ENCODE peak calls at places on chromosome 14, in ten cellular contexts. J is cardiac muscle cell, I is uterus, Y is left lung, N is gastrocnemius medialis, M is mesothelial cell of epicardium, U is fibroblast of lung, C is PC-9, A is GM10248, Z is GM06990. G is an unnamed sample.
A peak's percentile ranks its signal among the peaks of the same experiment; 100 is the strongest.

GRCh38 chr14:105028251-105028927 is 7.5 kb upstream of the CDCA4 start:
- DNase-seq in J (no peak), I (no peak), Y (no peak), N (no peak), M (no peak), U (peak; percentile 60), C (no peak), A (peak; percentile 5), Z (no peak), G (no peak)

GRCh38 chr14:77589099-77589498 is 27.3 kb downstream of the SPTLC2 start:
- DNase-seq in J (no peak), I (no peak), Y (no peak), N (no peak), M (no peak), U (no peak), C (no peak), A (no peak), Z (no peak), G (no peak)

GRCh38 chr14:56224179-56224578 is 106.0 kb downstream of the PELI2 start:
- DNase-seq in J (no peak), I (no peak), Y (no peak), N (no peak), M (no peak), U (no peak), C (no peak), A (no peak), Z (no peak), G (no peak)

GRCh38 chr14:28952161-28952560 is 185.6 kb downstream of the FOXG1 start:
- DNase-seq in J (no peak), I (no peak), Y (no peak), N (no peak), M (no peak), U (no peak), C (no peak), A (no peak), Z (no peak), G (no peak)

GRCh38 chr14:74502236-74503019 is 8.9 kb downstream of the ISCA2 start:
- DNase-seq in J (peak; percentile 58), I (no peak), Y (no peak), N (no peak), M (no peak), U (peak; percentile 39), C (peak; percentile 47), A (peak; percentile 59), Z (no peak), G (no peak)

GRCh38 chr14:55610717-55611370 is 30.8 kb downstream of the KTN1 start:
- DNase-seq in J (no peak), I (no peak), Y (no peak), N (peak; percentile 39), M (no peak), U (no peak), C (no peak), A (no peak), Z (no peak), G (no peak)

GRCh38 chr14:106679776-106680175 is 1153.4 kb downstream of the TMEM121 start:
- DNase-seq in J (no peak), I (no peak), Y (no peak), N (no peak), M (no peak), U (no peak), C (no peak), A (no peak), Z (no peak), G (no peak)

GRCh38 chr14:61601923-61602732 is 93.2 kb upstream of the HIF1A start:
- DNase-seq in J (no peak), I (no peak), Y (no peak), N (no peak), M (no peak), U (no peak), C (no peak), A (no peak), Z (no peak), G (no peak)

GRCh38 chr14:49975286-49975685 is 82.4 kb downstream of the ARF6 start:
- DNase-seq in J (peak; percentile 86), I (no peak), Y (no peak), N (no peak), M (no peak), U (peak; percentile 97), C (peak; percentile 47), A (no peak), Z (no peak), G (no peak)

GRCh38 chr14:32201816-32202467 is at the start of gene RNU6-7:
- DNase-seq in J (peak; percentile 28), I (peak; percentile 57), Y (no peak), N (peak; percentile 64), M (no peak), U (peak; percentile 32), C (no peak), A (no peak), Z (peak; percentile 44), G (no peak)

GRCh38 chr14:78946949-78947348 is 776.8 kb downstream of the NRXN3 start:
- DNase-seq in J (no peak), I (no peak), Y (no peak), N (no peak), M (no peak), U (no peak), C (no peak), A (no peak), Z (no peak), G (no peak)

DNA sequence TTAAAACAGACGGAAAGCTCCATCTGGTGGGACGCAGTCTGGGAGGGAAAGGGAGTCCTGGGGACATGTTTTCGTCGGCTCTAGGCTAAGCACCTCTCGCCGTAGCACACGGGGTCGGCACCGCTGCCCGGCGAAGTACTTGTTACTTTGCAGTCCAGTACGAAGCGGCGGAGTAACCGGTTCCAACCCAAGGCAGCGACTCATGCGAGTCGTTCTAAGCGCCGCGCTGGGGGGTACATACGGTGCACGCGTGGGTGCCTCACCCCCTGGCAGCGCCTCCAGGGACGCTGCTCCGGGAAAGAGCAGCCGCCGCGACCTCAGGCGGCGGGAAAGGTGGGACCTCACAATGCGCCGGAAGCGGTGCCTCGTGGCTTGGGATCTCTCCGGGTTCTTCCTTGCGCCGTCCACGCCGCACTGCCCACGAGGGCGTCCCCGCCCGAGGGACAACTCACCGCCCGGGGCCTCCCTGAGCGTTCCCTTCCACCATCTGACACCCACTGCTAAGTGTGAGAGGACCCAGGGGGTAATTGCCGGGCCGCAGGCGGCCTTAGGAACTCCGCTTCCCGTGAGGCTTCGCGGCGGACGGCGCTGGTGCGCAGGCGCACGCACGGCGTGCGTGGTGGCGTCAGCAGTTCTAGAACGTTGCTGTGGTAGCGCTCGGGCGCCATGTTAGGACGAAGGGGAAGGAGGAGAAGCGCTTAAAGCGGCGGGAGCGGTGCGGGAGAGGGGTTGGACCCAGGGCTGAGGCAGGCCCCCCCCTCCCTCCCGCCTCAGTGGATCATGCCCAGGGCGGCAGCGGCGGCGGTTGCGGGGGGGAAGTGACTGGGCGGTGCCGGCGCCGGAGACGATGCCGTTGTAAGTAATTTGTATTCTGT is at the start of gene PAPOLA:
- DNase-seq in J (peak; percentile 97), I (peak; percentile 92), Y (peak; percentile 99), N (peak; percentile 94), M (peak; percentile 92), U (peak; percentile 93), C (peak; percentile 69), A (peak; percentile 95), Z (peak; percentile 99), G (peak; percentile 95)
- TF ChIP-seq CTCF in J (no peak), I (peak; percentile 13), Y (no peak), N (peak; percentile 23), M (no peak), U (peak; percentile 12), C (no peak), A (no peak), Z (peak; percentile 32), G (no peak)

DNA sequence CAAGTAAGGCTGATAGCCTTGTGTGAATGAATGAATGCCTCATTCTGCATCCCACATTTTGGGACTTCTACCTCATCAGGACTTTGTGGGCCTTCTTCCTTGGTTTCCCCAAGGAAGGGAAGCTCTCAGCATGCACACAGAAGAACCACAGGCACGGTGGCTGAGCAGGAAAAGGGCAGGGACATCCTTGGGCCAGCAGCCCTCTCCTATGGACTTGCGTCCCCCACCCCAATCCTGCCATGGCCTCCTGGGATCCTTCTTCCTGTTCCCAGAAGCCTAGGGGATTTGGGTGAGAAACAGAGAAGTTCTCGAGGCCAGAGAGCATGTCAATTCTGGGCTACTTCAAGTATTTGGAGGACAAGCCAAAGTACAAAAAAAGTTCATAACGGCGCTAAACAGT is 69.7 kb downstream of the LGMN start:
- DNase-seq in J (no peak), I (no peak), Y (no peak), N (no peak), M (no peak), U (no peak), C (no peak), A (no peak), Z (no peak), G (no peak)
- TF ChIP-seq CTCF in J (no peak), I (no peak), Y (no peak), N (no peak), M (no peak), U (no peak), C (no peak), A (no peak), Z (no peak), G (no peak)

GRCh38 chr14:75806247-75806876 is 145.3 kb downstream of the TTLL5 start:
- DNase-seq in J (no peak), I (no peak), Y (no peak), N (no peak), M (no peak), U (no peak), C (no peak), A (no peak), Z (no peak), G (no peak)

GRCh38 chr14:75805646-75806045 is 144.6 kb downstream of the TTLL5 start:
- DNase-seq in J (no peak), I (no peak), Y (no peak), N (no peak), M (no peak), U (no peak), C (no peak), A (no peak), Z (no peak), G (no peak)

GRCh38 chr14:75803768-75804167 is 142.7 kb downstream of the TTLL5 start:
- DNase-seq in J (peak; percentile 74), I (no peak), Y (peak; percentile 70), N (no peak), M (no peak), U (peak; percentile 85), C (no peak), A (no peak), Z (no peak), G (no peak)

GRCh38 chr14:75804570-75805275 is 143.7 kb downstream of the TTLL5 start:
- DNase-seq in J (no peak), I (no peak), Y (no peak), N (no peak), M (no peak), U (no peak), C (no peak), A (no peak), Z (no peak), G (no peak)

DNA sequence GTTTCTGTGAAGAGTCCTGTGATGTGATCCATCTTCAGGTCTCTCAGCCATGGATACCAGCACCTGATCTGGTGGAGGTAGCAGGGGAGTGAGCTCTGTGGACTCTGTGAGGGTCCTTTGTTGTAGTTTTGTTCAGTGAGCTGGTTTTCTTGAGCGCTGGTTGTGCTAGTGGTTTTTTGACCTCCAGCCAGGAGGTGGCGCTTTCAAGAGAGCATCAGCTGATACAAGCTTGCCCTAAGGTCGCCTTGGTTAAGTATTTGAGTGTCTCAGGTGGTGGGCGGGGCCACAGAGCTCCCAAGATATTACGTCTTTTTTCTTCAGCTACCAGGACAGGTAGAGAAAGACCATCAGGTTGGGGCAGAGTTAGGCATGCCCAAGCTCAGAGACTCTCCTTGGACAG is 139.7 kb downstream of the TTLL5 start:
- DNase-seq in J (no peak), I (no peak), Y (no peak), N (no peak), M (no peak), U (no peak), C (no peak), A (no peak), Z (no peak), G (no peak)
- TF ChIP-seq CTCF in J (no peak), I (no peak), Y (no peak), N (no peak), M (no peak), U (no peak), C (peak; percentile 52), A (no peak), Z (no peak), G (no peak)

GRCh38 chr14:25461780-25462179 is 411.8 kb upstream of the STXBP6 start:
- DNase-seq in J (no peak), I (no peak), Y (no peak), N (no peak), M (no peak), U (no peak), C (no peak), A (no peak), Z (no peak), G (no peak)
- TF ChIP-seq CTCF in J (no peak), I (no peak), Y (no peak), N (no peak), M (no peak), U (no peak), C (no peak), A (no peak), Z (no peak), G (no peak)